ENCODE peak calls at places on chromosome 13, in six cellular contexts. T is breast epithelium, A is heart right ventricle, Y is HEK293T, N is IMR-90, L is 8988T. F is an unnamed sample.

GRCh38 chr13:48828962-48829405 is 146.7 kb upstream of the FNDC3A start:
- DNase-seq in L (no peak), Y (no peak), A (no peak), N (peak), T (no peak), F (no peak)

GRCh38 chr13:21670006-21670882 is 629 bp upstream of the FGF9 start:
- DNase-seq in N (peak), T (no peak), A (peak), Y (peak), L (peak), F (no peak)

GRCh38 chr13:41061914-41062837 is 867 bp downstream of the WBP4 start:
- DNase-seq in N (peak), T (no peak), Y (peak), A (no peak), L (no peak), F (no peak)

GRCh38 chr13:77918391-77919261 is at the start of gene EDNRB:
- DNase-seq in N (peak), T (no peak), L (no peak), Y (peak), A (peak), F (peak)

GRCh38 chr13:39451860-39452301 is 151.1 kb downstream of the LHFPL6 start:
- DNase-seq in A (peak), L (no peak), T (no peak), Y (no peak), N (peak), F (no peak)

GRCh38 chr13:79909664-79910063 is 428.7 kb downstream of the NDFIP2 start:
- DNase-seq in A (no peak), T (no peak), Y (no peak), N (no peak), L (no peak), F (no peak)

GRCh38 chr13:81738364-81738763 is 1397.4 kb upstream of the SPRY2 start:
- DNase-seq in A (no peak), T (no peak), L (no peak), Y (no peak), N (no peak), F (no peak)

GRCh38 chr13:44903596-44903995 is 85.7 kb downstream of the NUFIP1 start:
- DNase-seq in Y (no peak), A (peak), T (no peak), N (peak), L (no peak), F (peak)

GRCh38 chr13:85698236-85698635 is 101.0 kb downstream of the SLITRK6 start:
- DNase-seq in L (no peak), A (no peak), N (peak), T (no peak), Y (no peak), F (no peak)